ENCODE peak calls at places on chromosomes 1 and 21, in four cellular contexts. N is fibroblast of pulmonary artery, W is GM12865, H is adrenal gland. A is an unnamed sample.
A peak's percentile ranks its signal among the peaks of the same experiment; 100 is the strongest.

GRCh38 chr1:54347955-54348699 is 58.1 kb downstream of the SSBP3 start:
- DNase-seq in N (no peak), W (no peak), H (no peak), A (no peak)

GRCh38 chr1:35544976-35545375 is 12.2 kb downstream of the KIAA0319L start:
- DNase-seq in N (peak; percentile 68), H (peak; percentile 83), W (peak; percentile 77), A (peak; percentile 85)

GRCh38 chr1:22673486-22674409 is 20.7 kb downstream of the C1QB start:
- DNase-seq in H (no peak), N (peak; percentile 80), W (peak; percentile 59), A (peak; percentile 69)

GRCh38 chr1:191757003-191757402 is 401.3 kb upstream of the RGS18 start:
- DNase-seq in W (no peak), H (peak; percentile 14), N (no peak), A (no peak)

GRCh38 chr1:179087665-179088064 is 5.8 kb downstream of the TOR3A start:
- DNase-seq in N (peak; percentile 17), H (no peak), W (peak; percentile 30), A (no peak)

GRCh38 chr1:19209439-19209989 is 552 bp downstream of the UBR4 start:
- DNase-seq in N (peak; percentile 53), H (peak; percentile 38), W (peak; percentile 80), A (peak; percentile 81)

GRCh38 chr1:29473167-29473855 is 237.0 kb downstream of the PTPRU start:
- DNase-seq in H (no peak), N (no peak), W (no peak), A (no peak)

GRCh38 chr1:12480748-12481362 is 137.2 kb downstream of the DHRS3 start:
- DNase-seq in W (no peak), N (peak; percentile 88), H (no peak), A (peak; percentile 81)

GRCh38 chr1:93864175-93864574 is 14.8 kb downstream of the DNTTIP2 start:
- DNase-seq in H (no peak), N (no peak), W (no peak), A (no peak)

GRCh38 chr1:230087034-230087721 is 20.1 kb downstream of the GALNT2 start:
- DNase-seq in W (no peak), H (no peak), N (no peak), A (no peak)

GRCh38 chr21:34986561-34987533 is 62.3 kb downstream of the RUNX1 start:
- DNase-seq in H (no peak), N (peak; percentile 67), W (peak; percentile 84), A (peak; percentile 87)

GRCh38 chr1:156056326-156056849 is 1.8 kb downstream of the LAMTOR2 start:
- DNase-seq in W (no peak), N (no peak), H (no peak), A (no peak)

GRCh38 chr1:22508329-22508728 is 55.0 kb upstream of the EPHA8 start:
- DNase-seq in W (peak; percentile 7), H (no peak), N (no peak), A (no peak)

GRCh38 chr1:88998716-88999115 is 6.3 kb upstream of the KYAT3 start:
- DNase-seq in N (peak; percentile 83), H (no peak), W (peak; percentile 79), A (peak; percentile 78)

GRCh38 chr1:36622741-36623648 is 140.3 kb upstream of the CSF3R start:
- DNase-seq in H (no peak), N (no peak), W (no peak), A (no peak)

GRCh38 chr1:203555046-203555445 is 61.1 kb downstream of the OPTC start:
- DNase-seq in N (no peak), H (no peak), W (no peak), A (no peak)

GRCh38 chr1:89607888-89608626 is 24.9 kb upstream of the LRRC8C start:
- DNase-seq in N (peak; percentile 72), W (no peak), H (peak; percentile 70), A (peak; percentile 69)

GRCh38 chr1:40708750-40709099 is 17.2 kb downstream of the NFYC start:
- DNase-seq in H (no peak), W (peak; percentile 87), N (peak; percentile 93), A (peak; percentile 91)

GRCh38 chr1:179016694-179017382 is 8.9 kb upstream of the FAM20B start:
- DNase-seq in W (no peak), H (peak; percentile 96), N (peak; percentile 81), A (peak; percentile 97)

DNA sequence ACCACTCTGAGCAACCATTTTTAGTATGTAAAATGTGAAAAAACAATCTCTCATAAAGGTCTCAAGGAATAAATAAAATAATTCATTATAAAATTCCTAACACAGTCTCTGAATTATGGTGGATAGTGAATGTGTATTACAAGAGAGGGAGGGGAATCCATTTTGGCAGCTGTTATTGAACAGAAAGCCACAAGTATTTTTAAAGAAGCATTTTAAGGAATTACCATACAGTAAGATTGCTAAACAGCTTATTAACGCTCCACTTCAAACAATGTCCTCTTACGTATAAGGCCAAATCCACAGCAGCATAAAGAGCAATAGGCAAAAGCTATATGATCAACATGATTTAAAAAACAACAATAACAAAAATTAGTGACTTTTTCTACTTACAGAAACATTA is 18.4 kb downstream of the PIGK start:
- DNase-seq in H (no peak), W (no peak), N (no peak), A (no peak)
- H3K4me3 ChIP-seq in H (no peak overlapping the region), W (no peak overlapping the region), N (no peak overlapping the region), A (no peak overlapping the region)

GRCh38 chr21:19510653-19511052 is 1107.1 kb upstream of the TMPRSS15 start:
- DNase-seq in W (no peak), N (no peak), H (no peak), A (no peak)
- TF ChIP-seq CTCF in W (no peak), N (no peak), H (no peak), A (no peak)

GRCh38 chr1:46525253-46525983 is 26.0 kb downstream of the KNCN start:
- DNase-seq in W (no peak), H (no peak), N (no peak), A (no peak)
- H3K4me3 ChIP-seq in W (no peak overlapping the region), H (no peak overlapping the region), N (no peak overlapping the region), A (no peak overlapping the region)

GRCh38 chr21:42393443-42393950 is 2.4 kb downstream of the TMPRSS3 start:
- DNase-seq in N (no peak), H (no peak), W (peak; percentile 19), A (no peak)

GRCh38 chr21:42392731-42393442 is 3.0 kb downstream of the TMPRSS3 start:
- DNase-seq in H (no peak), W (peak; percentile 92), N (no peak), A (no peak)

GRCh38 chr21:42397291-42398129 is 1.7 kb upstream of the TMPRSS3 start:
- DNase-seq in N (no peak), H (no peak), W (no peak), A (no peak)

GRCh38 chr21:42395910-42396625 is at the start of gene TMPRSS3:
- DNase-seq in N (no peak), H (no peak), W (no peak), A (no peak)

GRCh38 chr21:42395302-42395701 is 550 bp downstream of the TMPRSS3 start:
- DNase-seq in W (no peak), H (no peak), N (no peak), A (no peak)
- TF ChIP-seq CTCF in W (no peak), H (no peak), N (no peak), A (no peak)

DNA sequence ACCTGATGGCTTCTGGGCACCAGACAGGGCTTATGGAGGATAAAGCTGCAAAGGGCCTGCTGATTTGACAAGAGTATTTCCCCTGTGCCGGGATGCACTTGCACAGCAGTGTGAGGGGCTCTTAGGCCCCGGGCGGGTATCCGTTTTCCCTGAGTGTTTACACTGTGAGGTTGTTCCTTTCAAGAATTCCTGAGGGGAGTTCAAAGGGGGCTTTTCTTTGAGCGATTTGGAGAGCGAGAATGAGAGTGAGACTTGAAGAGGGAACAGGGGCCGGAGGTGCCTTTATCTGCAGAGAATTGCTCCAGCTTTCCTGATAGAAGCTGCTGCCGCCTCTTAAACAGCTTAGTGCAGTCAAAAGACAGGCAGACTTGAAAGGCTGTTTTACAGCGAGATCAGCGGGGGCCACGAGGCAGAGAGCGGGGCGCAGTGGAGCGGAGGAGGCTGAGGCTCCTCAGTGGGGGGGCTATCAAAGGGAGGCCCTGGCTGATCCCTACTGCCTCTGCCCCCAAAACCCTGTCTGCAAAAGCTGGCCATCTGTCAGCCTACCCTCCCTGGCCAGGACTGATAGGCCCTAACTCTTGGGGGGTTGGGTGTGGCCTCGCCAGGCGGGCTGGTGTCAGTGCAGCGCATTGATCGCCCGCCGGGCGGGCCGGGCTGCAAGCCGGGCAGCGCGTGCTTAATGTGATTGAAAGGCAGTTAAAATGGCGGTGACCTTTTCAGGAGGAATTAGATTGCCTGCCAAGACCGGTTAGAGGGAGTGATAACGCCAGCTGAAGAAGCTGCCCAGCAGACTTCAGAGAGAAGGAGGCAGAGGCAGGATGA is 36.5 kb downstream of the TMEM53 start:
- DNase-seq in N (no peak), H (peak; percentile 49), W (no peak), A (no peak)
- H3K4me3 ChIP-seq in N (no peak overlapping the region), H (no peak overlapping the region), W (no peak overlapping the region), A (no peak overlapping the region)

GRCh38 chr21:42117229-42118048 is 46.3 kb downstream of the UMODL1 start:
- DNase-seq in N (peak; percentile 82), H (peak; percentile 65), W (peak; percentile 84), A (peak; percentile 76)

GRCh38 chr21:42120056-42120903 is 49.2 kb downstream of the UMODL1 start:
- DNase-seq in H (no peak), W (peak; percentile 66), N (no peak), A (no peak)

GRCh38 chr21:42120904-42121535 is 49.9 kb downstream of the UMODL1 start:
- DNase-seq in H (no peak), N (no peak), W (no peak), A (no peak)

GRCh38 chr21:42118121-42118795 is 47.1 kb downstream of the UMODL1 start:
- DNase-seq in H (no peak), W (no peak), N (no peak), A (no peak)

GRCh38 chr21:42118901-42119300 is 47.8 kb downstream of the UMODL1 start:
- DNase-seq in N (no peak), H (no peak), W (peak; percentile 44), A (no peak)
- TF ChIP-seq CTCF in N (no peak), H (no peak), W (no peak), A (no peak)

DNA sequence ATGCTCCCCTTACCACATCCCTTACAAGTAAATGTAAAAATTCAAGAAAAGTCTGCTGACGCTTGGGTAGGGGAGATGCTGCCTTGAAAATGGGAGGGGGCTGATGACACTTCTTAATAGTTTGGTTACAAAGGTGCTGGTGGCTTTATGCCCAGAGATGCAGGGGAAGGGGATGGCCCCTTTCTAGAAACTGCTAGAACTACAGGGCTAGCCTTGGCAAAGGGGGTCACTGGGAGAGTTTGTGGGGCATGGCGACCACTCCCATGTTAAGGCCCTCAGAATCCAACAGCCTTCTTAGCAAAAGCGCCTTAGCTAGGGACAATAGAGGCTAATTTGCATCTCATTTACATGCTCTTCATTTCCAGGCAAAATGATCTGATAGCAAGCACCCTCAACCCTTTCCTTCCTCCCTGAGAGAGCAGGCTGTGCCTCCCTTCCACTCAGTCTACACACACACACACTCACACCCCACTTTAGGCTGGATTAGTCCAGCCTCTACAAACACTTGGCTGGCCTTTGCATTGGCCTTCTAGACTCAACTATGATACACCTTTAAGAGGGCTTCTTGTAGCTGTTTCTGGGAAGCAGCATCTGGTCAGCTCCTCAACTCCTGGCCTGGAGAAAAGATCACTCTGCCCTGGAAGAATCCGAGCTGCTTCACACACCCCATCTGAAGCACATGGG is 1.8 kb downstream of the SEMA6C start:
- DNase-seq in N (peak; percentile 20), H (no peak), W (no peak), A (peak; percentile 10)
- H3K4me3 ChIP-seq in N (peak overlapping the region; percentile 71), H (no peak overlapping the region), W (no peak overlapping the region), A (no peak overlapping the region)